ENCODE peak calls at places on chromosomes 3 and 15, in four cellular contexts. V, S, U and M are unnamed samples.

GRCh38 chr3:182971637-182972036 is 8.7 kb downstream of the DCUN1D1 start:
- DNase-seq in S (no peak), U (no peak), V (no peak), M (no peak)

GRCh38 chr3:134287512-134287911 is 36.9 kb upstream of the RYK start:
- DNase-seq in V (peak), U (no peak), S (no peak), M (no peak)

GRCh38 chr3:59981377-59981776 is 931.6 kb upstream of the CFAP20DC start:
- DNase-seq in U (no peak), V (no peak), S (no peak), M (no peak)

GRCh38 chr15:40306908-40307307 is 827 bp downstream of the PLCB2 start:
- DNase-seq in U (no peak), V (peak), S (peak), M (no peak)

GRCh38 chr15:61871926-61872522 is 188.2 kb downstream of the VPS13C start:
- DNase-seq in S (no peak), U (peak), V (peak), M (no peak)

GRCh38 chr3:4829031-4829394 is 150.2 kb upstream of the BHLHE40 start:
- DNase-seq in S (no peak), V (peak), U (no peak), M (no peak)

GRCh38 chr3:180855364-180855763 is 57.1 kb upstream of the FXR1 start:
- DNase-seq in V (peak), S (no peak), U (peak), M (no peak)

GRCh38 chr3:196519738-196520122 is 4.6 kb upstream of the SMCO1 start:
- DNase-seq in S (no peak), V (peak), U (no peak), M (no peak)

GRCh38 chr15:72006382-72006781 is 111.6 kb downstream of the MYO9A start:
- DNase-seq in V (no peak), U (no peak), S (no peak), M (no peak)

GRCh38 chr3:50316657-50317242 is 5.8 kb downstream of the HYAL2 start:
- DNase-seq in S (peak), V (no peak), U (peak), M (no peak)

GRCh38 chr15:80706161-80706560 is 11.1 kb downstream of the ABHD17C start:
- DNase-seq in S (no peak), U (no peak), V (no peak), M (no peak)

GRCh38 chr3:101117473-101117872 is 124.3 kb upstream of the ABI3BP start:
- DNase-seq in S (no peak), V (peak), U (no peak), M (no peak)

GRCh38 chr3:38739931-38740330 is 76.1 kb downstream of the SCN10A start:
- DNase-seq in U (no peak), V (no peak), S (no peak), M (no peak)

GRCh38 chr3:128271536-128272332 is 118.5 kb downstream of the EEFSEC start:
- DNase-seq in U (no peak), V (no peak), S (peak), M (peak)

GRCh38 chr3:57030711-57031110 is 29.8 kb upstream of the SPATA12 start:
- DNase-seq in U (no peak), V (no peak), S (no peak), M (peak)

GRCh38 chr3:115397433-115397832 is 225.9 kb upstream of the GAP43 start:
- DNase-seq in U (no peak), V (no peak), S (no peak), M (no peak)

GRCh38 chr15:90400759-90401314 is 12.8 kb downstream of the IQGAP1 start:
- DNase-seq in U (peak), V (peak), S (no peak), M (no peak)

GRCh38 chr3:15102256-15102655 is 3.3 kb upstream of the RBSN start:
- DNase-seq in U (peak), V (no peak), S (no peak), M (no peak)

GRCh38 chr3:16203031-16203430 is 28.6 kb downstream of the GALNT15 start:
- DNase-seq in U (no peak), S (no peak), V (no peak), M (no peak)

GRCh38 chr3:187802928-187803259 is 57.6 kb upstream of the BCL6 start:
- DNase-seq in S (no peak), U (no peak), V (no peak), M (no peak)

GRCh38 chr3:46371802-46372340 is 1.1 kb downstream of the CCR5 start:
- DNase-seq in S (no peak), V (no peak), U (no peak), M (no peak)

GRCh38 chr3:53750253-53751210 is 95.7 kb downstream of the CHDH start:
- DNase-seq in S (no peak), V (no peak), U (no peak), M (no peak)

GRCh38 chr3:23217872-23218554 is 14.9 kb downstream of the UBE2E2 start:
- DNase-seq in U (no peak), S (no peak), V (no peak), M (no peak)

GRCh38 chr3:101249512-101249911 is 70.9 kb downstream of the IMPG2 start:
- DNase-seq in U (no peak), S (no peak), V (peak), M (no peak)